ENCODE peak calls at places on chromosomes 3 and 15, in five cellular contexts. One of them, this sample, is unnamed.

GRCh38 chr15:85289677-85290365 is 90.6 kb upstream of the AKAP13 start:
- DNase-seq in KBM-7: peak; percentile 55
- DNase-seq in kidney: no peak
- DNase-seq in WTC11: no peak
- DNase-seq in fibroblast of lung: peak; percentile 34
- DNase-seq in this sample: no peak

GRCh38 chr15:84598250-84598649 is 2.6 kb upstream of the ZSCAN2 start:
- DNase-seq in KBM-7: peak; percentile 99
- DNase-seq in kidney: no peak
- DNase-seq in WTC11: no peak
- DNase-seq in fibroblast of lung: no peak
- DNase-seq in this sample: no peak

GRCh38 chr3:50340404-50341329 is at the start of gene RASSF1:
- DNase-seq in KBM-7: peak; percentile 90
- DNase-seq in kidney: peak; percentile 91
- DNase-seq in WTC11: peak; percentile 59
- DNase-seq in fibroblast of lung: no peak
- DNase-seq in this sample: peak; percentile 96

GRCh38 chr15:59688383-59688887 is 685 bp downstream of the BNIP2 start:
- DNase-seq in KBM-7: peak; percentile 66
- DNase-seq in kidney: no peak
- DNase-seq in WTC11: no peak
- DNase-seq in fibroblast of lung: peak; percentile 73
- DNase-seq in this sample: no peak

GRCh38 chr3:66098436-66098835 is 59.7 kb upstream of the MAGI1 start:
- DNase-seq in KBM-7: no peak
- DNase-seq in kidney: no peak
- DNase-seq in WTC11: no peak
- DNase-seq in fibroblast of lung: peak; percentile 79
- DNase-seq in this sample: no peak

GRCh38 chr15:91561371-91562100 is 292.0 kb upstream of the SLCO3A1 start:
- DNase-seq in KBM-7: no peak
- DNase-seq in kidney: no peak
- DNase-seq in WTC11: no peak
- DNase-seq in fibroblast of lung: peak; percentile 97
- DNase-seq in this sample: no peak

GRCh38 chr3:27146786-27147185 is 222.4 kb downstream of the NEK10 start:
- DNase-seq in KBM-7: no peak
- DNase-seq in kidney: no peak
- DNase-seq in WTC11: no peak
- DNase-seq in fibroblast of lung: no peak
- DNase-seq in this sample: no peak

GRCh38 chr3:16907245-16907644 is 22.5 kb downstream of the PLCL2 start:
- DNase-seq in KBM-7: no peak
- DNase-seq in kidney: no peak
- DNase-seq in WTC11: no peak
- DNase-seq in fibroblast of lung: peak; percentile 52
- DNase-seq in this sample: no peak

GRCh38 chr3:48960841-48961413 is 29.1 kb upstream of the P4HTM start:
- DNase-seq in KBM-7: no peak
- DNase-seq in kidney: no peak
- DNase-seq in WTC11: no peak
- DNase-seq in fibroblast of lung: no peak
- DNase-seq in this sample: no peak

GRCh38 chr3:43855674-43856299 is 165.0 kb downstream of the ABHD5 start:
- DNase-seq in KBM-7: peak; percentile 76
- DNase-seq in kidney: no peak
- DNase-seq in WTC11: peak; percentile 82
- DNase-seq in fibroblast of lung: peak; percentile 46
- DNase-seq in this sample: no peak

GRCh38 chr3:46851364-46852328 is 11.6 kb downstream of the MYL3 start:
- DNase-seq in KBM-7: no peak
- DNase-seq in kidney: peak; percentile 56
- DNase-seq in WTC11: no peak
- DNase-seq in fibroblast of lung: no peak
- DNase-seq in this sample: peak; percentile 50

GRCh38 chr15:66782785-66783184 is 80.7 kb downstream of the SMAD6 start:
- DNase-seq in KBM-7: no peak
- DNase-seq in kidney: peak; percentile 48
- DNase-seq in WTC11: no peak
- DNase-seq in fibroblast of lung: no peak
- DNase-seq in this sample: no peak

GRCh38 chr3:133138017-133138416 is 99.8 kb downstream of the TMEM108 start:
- DNase-seq in KBM-7: no peak
- DNase-seq in kidney: no peak
- DNase-seq in WTC11: no peak
- DNase-seq in fibroblast of lung: no peak
- DNase-seq in this sample: no peak

GRCh38 chr3:21750291-21750690 is 719 bp downstream of the ZNF385D start:
- DNase-seq in KBM-7: no peak
- DNase-seq in kidney: no peak
- DNase-seq in WTC11: no peak
- DNase-seq in fibroblast of lung: peak; percentile 73
- DNase-seq in this sample: no peak

GRCh38 chr3:182525975-182526374 is 267.3 kb upstream of the ATP11B start:
- DNase-seq in KBM-7: no peak
- DNase-seq in kidney: no peak
- DNase-seq in WTC11: no peak
- DNase-seq in fibroblast of lung: no peak
- DNase-seq in this sample: no peak

GRCh38 chr3:70890085-70890484 is 577.6 kb upstream of the MDFIC2 start:
- DNase-seq in KBM-7: no peak
- DNase-seq in kidney: no peak
- DNase-seq in WTC11: no peak
- DNase-seq in fibroblast of lung: no peak
- DNase-seq in this sample: no peak

GRCh38 chr3:99529265-99529664 is 109.1 kb upstream of the COL8A1 start:
- DNase-seq in KBM-7: no peak
- DNase-seq in kidney: no peak
- DNase-seq in WTC11: no peak
- DNase-seq in fibroblast of lung: no peak
- DNase-seq in this sample: no peak

GRCh38 chr15:75307778-75308390 is 25.2 kb downstream of the GOLGA6D start:
- DNase-seq in KBM-7: peak; percentile 84
- DNase-seq in kidney: no peak
- DNase-seq in WTC11: peak; percentile 90
- DNase-seq in fibroblast of lung: no peak
- DNase-seq in this sample: no peak

GRCh38 chr15:48559270-48559669 is 86.2 kb downstream of the FBN1 start:
- DNase-seq in KBM-7: no peak
- DNase-seq in kidney: peak; percentile 48
- DNase-seq in WTC11: no peak
- DNase-seq in fibroblast of lung: peak; percentile 93
- DNase-seq in this sample: no peak

GRCh38 chr15:55775316-55775715 is 32.4 kb upstream of the PRTG start:
- DNase-seq in KBM-7: no peak
- DNase-seq in kidney: no peak
- DNase-seq in WTC11: no peak
- DNase-seq in fibroblast of lung: no peak
- DNase-seq in this sample: no peak

GRCh38 chr3:133891662-133892389 is 3.9 kb downstream of the RAB6B start:
- DNase-seq in KBM-7: no peak
- DNase-seq in kidney: peak; percentile 15
- DNase-seq in WTC11: no peak
- DNase-seq in fibroblast of lung: no peak
- DNase-seq in this sample: peak; percentile 62

GRCh38 chr3:53036063-53036619 is 9.7 kb downstream of the SFMBT1 start:
- DNase-seq in KBM-7: no peak
- DNase-seq in kidney: no peak
- DNase-seq in WTC11: peak; percentile 23
- DNase-seq in fibroblast of lung: no peak
- DNase-seq in this sample: no peak

GRCh38 chr15:22979069-22979698 is 984 bp downstream of the CYFIP1 start:
- DNase-seq in KBM-7: peak; percentile 68
- DNase-seq in kidney: peak; percentile 90
- DNase-seq in WTC11: peak; percentile 63
- DNase-seq in fibroblast of lung: peak; percentile 59
- DNase-seq in this sample: peak; percentile 86

GRCh38 chr3:133489466-133490085 is 83.9 kb upstream of the CDV3 start:
- DNase-seq in KBM-7: no peak
- DNase-seq in kidney: no peak
- DNase-seq in WTC11: peak; percentile 26
- DNase-seq in fibroblast of lung: peak; percentile 46
- DNase-seq in this sample: no peak

GRCh38 chr15:62112616-62113593 is 46.1 kb downstream of the C2CD4A start:
- DNase-seq in KBM-7: no peak
- DNase-seq in kidney: no peak
- DNase-seq in WTC11: no peak
- DNase-seq in fibroblast of lung: peak; percentile 86
- DNase-seq in this sample: no peak

This sample was measured in spleen.